ENCODE peak calls at places on chromosomes 12 and 14, in nine cellular contexts. M is CD14-positive monocyte, J is lower leg skin, O is cardiac muscle cell, E is HuH-7.5, W is NCI-H1417, N is type B pancreatic cell, C is A549, Z is germinal center. Y is an unnamed sample.

GRCh38 chr12:123227581-123228258 is 5.2 kb downstream of the MPHOSPH9 start:
- DNase-seq in M (no peak), J (no peak), O (no peak), E (no peak), W (no peak), N (no peak), C (no peak), Z (no peak), Y (no peak)

GRCh38 chr14:100899841-100900771 is 3.4 kb downstream of the RTL1 start:
- DNase-seq in M (no peak), J (peak), O (peak), E (no peak), W (peak), N (peak), C (no peak), Z (no peak), Y (peak)

GRCh38 chr12:39352470-39352869 is 90.5 kb downstream of the KIF21A start:
- DNase-seq in M (no peak), J (no peak), O (no peak), E (no peak), W (no peak), N (no peak), C (no peak), Z (no peak), Y (no peak)

GRCh38 chr12:19034937-19035336 is 94.6 kb upstream of the PLEKHA5 start:
- DNase-seq in M (no peak), J (no peak), O (no peak), E (no peak), W (no peak), N (no peak), C (no peak), Z (no peak), Y (peak)

GRCh38 chr12:49949866-49950265 is 671 bp upstream of the AQP2 start:
- DNase-seq in M (peak), J (no peak), O (no peak), E (no peak), W (no peak), N (no peak), C (no peak), Z (no peak), Y (no peak)

GRCh38 chr12:94099191-94099983 is 49.0 kb upstream of the PLXNC1 start:
- DNase-seq in M (no peak), J (no peak), O (peak), E (no peak), W (peak), N (no peak), C (no peak), Z (no peak), Y (no peak)

GRCh38 chr12:12582895-12583303 is 20.2 kb upstream of the DUSP16 start:
- DNase-seq in M (no peak), J (no peak), O (peak), E (no peak), W (no peak), N (no peak), C (peak), Z (peak), Y (no peak)

GRCh38 chr14:86038401-86038985 is 508.5 kb downstream of the FLRT2 start:
- DNase-seq in M (no peak), J (peak), O (peak), E (peak), W (peak), N (no peak), C (peak), Z (peak), Y (no peak)

GRCh38 chr14:101833045-101833444 is 71.5 kb downstream of the PPP2R5C start:
- DNase-seq in M (no peak), J (no peak), O (no peak), E (no peak), W (no peak), N (no peak), C (no peak), Z (no peak), Y (no peak)

GRCh38 chr12:113101751-113102150 is 33.8 kb downstream of the RASAL1 start:
- DNase-seq in M (no peak), J (no peak), O (no peak), E (no peak), W (no peak), N (no peak), C (no peak), Z (no peak), Y (no peak)

Y was measured in esophagus muscularis mucosa.